ENCODE peak calls at places on chromosomes 1 and 21, in ten cellular contexts. One of them, this sample, is unnamed.

GRCh38 chr1:97384294-97384952 is 536.4 kb downstream of the DPYD start:
- DNase-seq in PC-9: peak
- DNase-seq in fibroblast of lung: peak
- DNase-seq in body of pancreas: no peak
- DNase-seq in tibial artery: no peak
- DNase-seq in OCI-LY7: no peak
- DNase-seq in epithelial cell of esophagus: peak
- DNase-seq in AG10803: peak
- DNase-seq in kidney epithelial cell: no peak
- DNase-seq in ovary: no peak
- DNase-seq in this sample: peak

GRCh38 chr1:167681024-167681423 is 40.8 kb upstream of the MPZL1 start:
- DNase-seq in PC-9: peak
- DNase-seq in fibroblast of lung: no peak
- DNase-seq in body of pancreas: no peak
- DNase-seq in tibial artery: no peak
- DNase-seq in OCI-LY7: no peak
- DNase-seq in epithelial cell of esophagus: no peak
- DNase-seq in AG10803: no peak
- DNase-seq in kidney epithelial cell: no peak
- DNase-seq in ovary: no peak
- DNase-seq in this sample: no peak

GRCh38 chr1:21334214-21335087 is 44.2 kb upstream of the ECE1 start:
- DNase-seq in PC-9: peak
- DNase-seq in fibroblast of lung: peak
- DNase-seq in body of pancreas: peak
- DNase-seq in tibial artery: peak
- DNase-seq in OCI-LY7: peak
- DNase-seq in epithelial cell of esophagus: peak
- DNase-seq in AG10803: peak
- DNase-seq in kidney epithelial cell: peak
- DNase-seq in ovary: peak
- DNase-seq in this sample: peak

GRCh38 chr21:37484535-37485474 is 118.2 kb downstream of the DYRK1A start:
- DNase-seq in PC-9: no peak
- DNase-seq in fibroblast of lung: peak
- DNase-seq in body of pancreas: no peak
- DNase-seq in tibial artery: no peak
- DNase-seq in OCI-LY7: no peak
- DNase-seq in epithelial cell of esophagus: peak
- DNase-seq in AG10803: peak
- DNase-seq in kidney epithelial cell: no peak
- DNase-seq in ovary: no peak
- DNase-seq in this sample: no peak

GRCh38 chr1:119758584-119758983 is 10.1 kb downstream of the HMGCS2 start:
- DNase-seq in PC-9: no peak
- DNase-seq in fibroblast of lung: no peak
- DNase-seq in body of pancreas: no peak
- DNase-seq in tibial artery: no peak
- DNase-seq in OCI-LY7: no peak
- DNase-seq in epithelial cell of esophagus: no peak
- DNase-seq in AG10803: no peak
- DNase-seq in kidney epithelial cell: no peak
- DNase-seq in ovary: no peak
- DNase-seq in this sample: no peak

GRCh38 chr1:232211149-232211548 is 418.8 kb downstream of the SIPA1L2 start:
- DNase-seq in PC-9: no peak
- DNase-seq in fibroblast of lung: no peak
- DNase-seq in body of pancreas: no peak
- DNase-seq in tibial artery: no peak
- DNase-seq in OCI-LY7: peak
- DNase-seq in epithelial cell of esophagus: no peak
- DNase-seq in AG10803: no peak
- DNase-seq in kidney epithelial cell: no peak
- DNase-seq in ovary: no peak
- DNase-seq in this sample: no peak

GRCh38 chr1:102083186-102083585 is 86.5 kb upstream of the OLFM3 start:
- DNase-seq in PC-9: no peak
- DNase-seq in fibroblast of lung: no peak
- DNase-seq in body of pancreas: no peak
- DNase-seq in tibial artery: no peak
- DNase-seq in OCI-LY7: no peak
- DNase-seq in epithelial cell of esophagus: no peak
- DNase-seq in AG10803: no peak
- DNase-seq in kidney epithelial cell: no peak
- DNase-seq in ovary: no peak
- DNase-seq in this sample: no peak

GRCh38 chr1:205979301-205979700 is 23.9 kb downstream of the RAB7B start:
- DNase-seq in PC-9: no peak
- DNase-seq in fibroblast of lung: no peak
- DNase-seq in body of pancreas: no peak
- DNase-seq in tibial artery: no peak
- DNase-seq in OCI-LY7: no peak
- DNase-seq in epithelial cell of esophagus: no peak
- DNase-seq in AG10803: no peak
- DNase-seq in kidney epithelial cell: no peak
- DNase-seq in ovary: no peak
- DNase-seq in this sample: no peak

GRCh38 chr1:198206292-198206691 is 49.5 kb downstream of the NEK7 start:
- DNase-seq in PC-9: no peak
- DNase-seq in fibroblast of lung: no peak
- DNase-seq in body of pancreas: no peak
- DNase-seq in tibial artery: no peak
- DNase-seq in OCI-LY7: no peak
- DNase-seq in epithelial cell of esophagus: no peak
- DNase-seq in AG10803: no peak
- DNase-seq in kidney epithelial cell: no peak
- DNase-seq in ovary: no peak
- DNase-seq in this sample: no peak
- TF ChIP-seq CTCF in PC-9: no peak
- TF ChIP-seq CTCF in fibroblast of lung: no peak
- TF ChIP-seq CTCF in body of pancreas: no peak
- TF ChIP-seq CTCF in tibial artery: no peak
- TF ChIP-seq CTCF in OCI-LY7: peak
- TF ChIP-seq CTCF in epithelial cell of esophagus: peak
- TF ChIP-seq CTCF in AG10803: no peak
- TF ChIP-seq CTCF in kidney epithelial cell: no peak
- TF ChIP-seq CTCF in ovary: no peak
- TF ChIP-seq CTCF in this sample: no peak

DNA sequence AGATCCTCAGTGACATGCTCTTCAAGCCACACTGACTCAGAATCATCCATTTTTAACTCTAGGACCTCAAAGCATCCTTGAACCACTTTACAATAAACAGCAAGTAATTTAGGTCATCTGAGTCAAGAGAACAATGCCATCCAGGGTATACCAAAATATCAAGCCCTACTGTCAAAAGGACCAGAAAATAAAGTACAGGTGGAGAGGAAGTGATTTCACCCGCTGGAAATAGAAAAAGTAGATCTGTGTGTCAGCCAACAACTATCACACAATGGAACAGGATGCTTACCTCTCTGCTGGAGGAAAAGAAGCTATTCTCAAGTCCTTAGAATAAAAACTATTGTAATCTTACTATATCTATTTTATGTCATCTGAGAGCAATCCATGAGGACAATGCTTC is 37.0 kb downstream of the RERE start:
- DNase-seq in PC-9: no peak
- DNase-seq in fibroblast of lung: no peak
- DNase-seq in body of pancreas: no peak
- DNase-seq in tibial artery: no peak
- DNase-seq in OCI-LY7: peak
- DNase-seq in epithelial cell of esophagus: no peak
- DNase-seq in AG10803: no peak
- DNase-seq in kidney epithelial cell: no peak
- DNase-seq in ovary: no peak
- DNase-seq in this sample: no peak
- H3K4me3 ChIP-seq in PC-9: no peak
- H3K4me3 ChIP-seq in fibroblast of lung: no peak
- H3K4me3 ChIP-seq in body of pancreas: no peak
- H3K4me3 ChIP-seq in tibial artery: no peak
- H3K4me3 ChIP-seq in OCI-LY7: peak
- H3K4me3 ChIP-seq in epithelial cell of esophagus: no peak
- H3K4me3 ChIP-seq in AG10803: no peak
- H3K4me3 ChIP-seq in kidney epithelial cell: no peak
- H3K4me3 ChIP-seq in ovary: no peak
- H3K4me3 ChIP-seq in this sample: no peak

DNA sequence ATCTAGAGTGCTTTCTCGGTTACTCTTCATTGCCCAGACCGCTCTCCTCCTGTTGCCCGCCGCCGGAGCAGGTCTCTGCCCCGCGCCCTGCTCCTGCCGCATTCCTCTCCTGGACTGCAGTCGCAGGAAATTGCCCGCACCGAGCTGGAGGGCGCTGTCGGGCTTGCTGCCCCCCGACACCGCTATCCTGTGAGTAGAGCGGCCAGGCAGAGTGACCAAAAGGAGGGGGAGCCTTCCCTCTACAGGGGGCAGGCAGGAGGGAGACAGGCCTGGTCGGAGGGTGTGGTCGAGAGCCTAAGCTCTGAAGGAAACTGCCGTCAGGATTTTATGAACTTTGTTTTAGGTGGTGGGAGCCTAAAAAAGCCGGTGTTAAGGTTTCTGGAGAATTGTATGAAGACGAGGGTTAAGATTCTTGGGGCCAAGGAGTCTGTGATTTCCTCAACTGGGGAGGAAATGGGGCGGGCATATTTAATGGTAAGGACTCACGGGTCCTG is 506 bp downstream of the LRIG2 start:
- DNase-seq in PC-9: peak
- DNase-seq in fibroblast of lung: peak
- DNase-seq in body of pancreas: peak
- DNase-seq in tibial artery: peak
- DNase-seq in OCI-LY7: no peak
- DNase-seq in epithelial cell of esophagus: peak
- DNase-seq in AG10803: peak
- DNase-seq in kidney epithelial cell: peak
- DNase-seq in ovary: peak
- DNase-seq in this sample: peak
- TF ChIP-seq CTCF in PC-9: peak
- TF ChIP-seq CTCF in fibroblast of lung: peak
- TF ChIP-seq CTCF in body of pancreas: peak
- TF ChIP-seq CTCF in tibial artery: no peak
- TF ChIP-seq CTCF in OCI-LY7: peak
- TF ChIP-seq CTCF in epithelial cell of esophagus: peak
- TF ChIP-seq CTCF in AG10803: peak
- TF ChIP-seq CTCF in kidney epithelial cell: peak
- TF ChIP-seq CTCF in ovary: peak
- TF ChIP-seq CTCF in this sample: peak

GRCh38 chr1:116514708-116515525 is 55.9 kb downstream of the CD58 start:
- DNase-seq in PC-9: peak
- DNase-seq in fibroblast of lung: no peak
- DNase-seq in body of pancreas: no peak
- DNase-seq in tibial artery: no peak
- DNase-seq in OCI-LY7: no peak
- DNase-seq in epithelial cell of esophagus: peak
- DNase-seq in AG10803: peak
- DNase-seq in kidney epithelial cell: peak
- DNase-seq in ovary: no peak
- DNase-seq in this sample: peak

GRCh38 chr1:116516631-116517030 is 54.2 kb downstream of the CD58 start:
- DNase-seq in PC-9: no peak
- DNase-seq in fibroblast of lung: no peak
- DNase-seq in body of pancreas: no peak
- DNase-seq in tibial artery: no peak
- DNase-seq in OCI-LY7: no peak
- DNase-seq in epithelial cell of esophagus: no peak
- DNase-seq in AG10803: no peak
- DNase-seq in kidney epithelial cell: no peak
- DNase-seq in ovary: no peak
- DNase-seq in this sample: no peak

GRCh38 chr1:116515702-116516101 is 55.1 kb downstream of the CD58 start:
- DNase-seq in PC-9: no peak
- DNase-seq in fibroblast of lung: no peak
- DNase-seq in body of pancreas: no peak
- DNase-seq in tibial artery: no peak
- DNase-seq in OCI-LY7: no peak
- DNase-seq in epithelial cell of esophagus: no peak
- DNase-seq in AG10803: no peak
- DNase-seq in kidney epithelial cell: no peak
- DNase-seq in ovary: no peak
- DNase-seq in this sample: no peak

GRCh38 chr1:116511459-116512019 is 59.3 kb downstream of the CD58 start:
- DNase-seq in PC-9: no peak
- DNase-seq in fibroblast of lung: no peak
- DNase-seq in body of pancreas: no peak
- DNase-seq in tibial artery: no peak
- DNase-seq in OCI-LY7: no peak
- DNase-seq in epithelial cell of esophagus: no peak
- DNase-seq in AG10803: no peak
- DNase-seq in kidney epithelial cell: no peak
- DNase-seq in ovary: no peak
- DNase-seq in this sample: no peak

DNA sequence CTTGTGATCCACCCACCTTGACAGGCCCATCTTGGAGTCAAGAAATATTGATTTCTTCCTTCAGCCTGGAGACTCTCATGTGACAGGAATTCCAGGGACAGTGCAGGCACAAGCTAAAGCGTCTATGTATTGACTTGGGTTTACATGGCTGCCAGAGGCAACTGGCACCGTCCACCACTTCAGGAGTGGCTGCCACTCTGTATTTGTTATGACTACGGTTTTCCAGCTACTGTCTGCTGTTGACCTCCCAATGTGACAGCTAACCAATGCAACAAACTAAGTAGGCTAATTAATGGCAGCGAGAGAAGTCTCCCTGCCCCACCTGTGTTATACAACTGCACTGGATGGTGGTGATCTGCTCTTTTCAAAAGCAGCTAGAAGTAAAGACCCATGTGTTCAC is 56.9 kb downstream of the CD58 start:
- DNase-seq in PC-9: peak
- DNase-seq in fibroblast of lung: no peak
- DNase-seq in body of pancreas: no peak
- DNase-seq in tibial artery: no peak
- DNase-seq in OCI-LY7: no peak
- DNase-seq in epithelial cell of esophagus: no peak
- DNase-seq in AG10803: no peak
- DNase-seq in kidney epithelial cell: no peak
- DNase-seq in ovary: no peak
- DNase-seq in this sample: no peak
- H3K4me3 ChIP-seq in PC-9: peak
- H3K4me3 ChIP-seq in fibroblast of lung: no peak
- H3K4me3 ChIP-seq in body of pancreas: no peak
- H3K4me3 ChIP-seq in tibial artery: no peak
- H3K4me3 ChIP-seq in OCI-LY7: no peak
- H3K4me3 ChIP-seq in epithelial cell of esophagus: no peak
- H3K4me3 ChIP-seq in AG10803: no peak
- H3K4me3 ChIP-seq in kidney epithelial cell: no peak
- H3K4me3 ChIP-seq in ovary: no peak
- H3K4me3 ChIP-seq in this sample: no peak

GRCh38 chr1:175373786-175374623 is 181.4 kb upstream of the KIAA0040 start:
- DNase-seq in PC-9: no peak
- DNase-seq in fibroblast of lung: peak
- DNase-seq in body of pancreas: peak
- DNase-seq in tibial artery: no peak
- DNase-seq in OCI-LY7: peak
- DNase-seq in epithelial cell of esophagus: no peak
- DNase-seq in AG10803: no peak
- DNase-seq in kidney epithelial cell: no peak
- DNase-seq in ovary: no peak
- DNase-seq in this sample: peak

GRCh38 chr1:175377394-175377793 is 184.8 kb upstream of the KIAA0040 start:
- DNase-seq in PC-9: no peak
- DNase-seq in fibroblast of lung: no peak
- DNase-seq in body of pancreas: no peak
- DNase-seq in tibial artery: no peak
- DNase-seq in OCI-LY7: no peak
- DNase-seq in epithelial cell of esophagus: no peak
- DNase-seq in AG10803: no peak
- DNase-seq in kidney epithelial cell: no peak
- DNase-seq in ovary: no peak
- DNase-seq in this sample: no peak

GRCh38 chr1:175376194-175376593 is 183.6 kb upstream of the KIAA0040 start:
- DNase-seq in PC-9: no peak
- DNase-seq in fibroblast of lung: no peak
- DNase-seq in body of pancreas: no peak
- DNase-seq in tibial artery: no peak
- DNase-seq in OCI-LY7: peak
- DNase-seq in epithelial cell of esophagus: peak
- DNase-seq in AG10803: no peak
- DNase-seq in kidney epithelial cell: no peak
- DNase-seq in ovary: no peak
- DNase-seq in this sample: peak
- TF ChIP-seq CTCF in PC-9: peak
- TF ChIP-seq CTCF in fibroblast of lung: no peak
- TF ChIP-seq CTCF in body of pancreas: no peak
- TF ChIP-seq CTCF in tibial artery: no peak
- TF ChIP-seq CTCF in OCI-LY7: peak
- TF ChIP-seq CTCF in epithelial cell of esophagus: peak
- TF ChIP-seq CTCF in AG10803: peak
- TF ChIP-seq CTCF in kidney epithelial cell: peak
- TF ChIP-seq CTCF in ovary: no peak
- TF ChIP-seq CTCF in this sample: peak